ENCODE peak calls at places on chromosomes 13 and 19, in ten cellular contexts. C, V, H, J, E, K, U, W, A and Q are unnamed samples.

GRCh38 chr19:35074426-35075201 is 33.1 kb downstream of the HPN start:
- DNase-seq in C (no peak), V (no peak), H (no peak), J (no peak), E (no peak), K (no peak), U (no peak), W (no peak), A (no peak), Q (no peak)

GRCh38 chr13:112887151-112887550 is 81.9 kb upstream of the MCF2L start:
- DNase-seq in C (no peak), V (no peak), H (no peak), J (no peak), E (no peak), K (no peak), U (no peak), W (no peak), A (no peak), Q (no peak)

GRCh38 chr19:58562126-58563033 is 4.0 kb upstream of the UBE2M start:
- DNase-seq in C (peak; percentile 58), V (peak; percentile 64), H (no peak), J (no peak), E (peak; percentile 41), K (peak; percentile 44), U (peak; percentile 68), W (no peak), A (peak; percentile 39), Q (no peak)

GRCh38 chr13:99377641-99378040 is 70.4 kb upstream of the GPR183 start:
- DNase-seq in C (no peak), V (no peak), H (no peak), J (no peak), E (no peak), K (no peak), U (no peak), W (no peak), A (no peak), Q (no peak)

GRCh38 chr13:94480672-94481145 is 1.2 kb upstream of the DCT start:
- DNase-seq in C (no peak), V (no peak), H (peak; percentile 19), J (no peak), E (peak; percentile 86), K (peak; percentile 12), U (peak; percentile 1), W (no peak), A (peak; percentile 20), Q (no peak)

GRCh38 chr19:48685583-48685982 is 10.2 kb upstream of the FUT2 start:
- DNase-seq in C (no peak), V (no peak), H (no peak), J (no peak), E (no peak), K (no peak), U (peak; percentile 41), W (no peak), A (no peak), Q (no peak)

GRCh38 chr13:35724480-35724879 is 248.0 kb upstream of the MAB21L1 start:
- DNase-seq in C (no peak), V (no peak), H (no peak), J (no peak), E (peak; percentile 49), K (no peak), U (no peak), W (no peak), A (no peak), Q (no peak)

GRCh38 chr19:40674291-40674690 is 16.2 kb downstream of the NUMBL start:
- DNase-seq in C (no peak), V (no peak), H (no peak), J (no peak), E (no peak), K (no peak), U (no peak), W (no peak), A (no peak), Q (no peak)

DNA sequence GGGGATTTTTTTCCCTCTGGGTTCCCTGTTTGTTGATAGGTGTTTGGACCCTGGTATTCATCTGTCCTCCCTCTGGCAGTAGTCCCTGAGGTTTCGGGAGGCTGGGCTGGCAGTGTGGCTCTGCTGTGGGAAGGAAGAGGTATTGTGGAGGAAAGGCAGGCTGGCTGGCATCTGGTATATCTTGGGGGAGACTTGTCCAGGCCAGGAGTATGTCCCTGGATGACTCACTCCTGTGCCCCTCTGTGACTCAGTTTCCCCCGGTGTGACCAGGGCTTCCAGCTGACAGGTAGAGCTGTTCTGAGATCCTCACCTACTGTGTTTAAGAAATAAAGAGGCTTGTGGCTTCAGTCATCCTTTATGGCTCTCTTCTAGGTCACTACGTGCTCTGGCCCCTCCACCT is 14.2 kb upstream of the ZNF492 start:
- DNase-seq in C (no peak), V (no peak), H (no peak), J (no peak), E (no peak), K (no peak), U (no peak), W (no peak), A (no peak), Q (no peak)
- TF ChIP-seq CTCF in C (no peak), V (no peak), H (no peak), J (no peak), E (no peak), K (no peak), U (no peak), W (no peak), A (no peak), Q (no peak)

DNA sequence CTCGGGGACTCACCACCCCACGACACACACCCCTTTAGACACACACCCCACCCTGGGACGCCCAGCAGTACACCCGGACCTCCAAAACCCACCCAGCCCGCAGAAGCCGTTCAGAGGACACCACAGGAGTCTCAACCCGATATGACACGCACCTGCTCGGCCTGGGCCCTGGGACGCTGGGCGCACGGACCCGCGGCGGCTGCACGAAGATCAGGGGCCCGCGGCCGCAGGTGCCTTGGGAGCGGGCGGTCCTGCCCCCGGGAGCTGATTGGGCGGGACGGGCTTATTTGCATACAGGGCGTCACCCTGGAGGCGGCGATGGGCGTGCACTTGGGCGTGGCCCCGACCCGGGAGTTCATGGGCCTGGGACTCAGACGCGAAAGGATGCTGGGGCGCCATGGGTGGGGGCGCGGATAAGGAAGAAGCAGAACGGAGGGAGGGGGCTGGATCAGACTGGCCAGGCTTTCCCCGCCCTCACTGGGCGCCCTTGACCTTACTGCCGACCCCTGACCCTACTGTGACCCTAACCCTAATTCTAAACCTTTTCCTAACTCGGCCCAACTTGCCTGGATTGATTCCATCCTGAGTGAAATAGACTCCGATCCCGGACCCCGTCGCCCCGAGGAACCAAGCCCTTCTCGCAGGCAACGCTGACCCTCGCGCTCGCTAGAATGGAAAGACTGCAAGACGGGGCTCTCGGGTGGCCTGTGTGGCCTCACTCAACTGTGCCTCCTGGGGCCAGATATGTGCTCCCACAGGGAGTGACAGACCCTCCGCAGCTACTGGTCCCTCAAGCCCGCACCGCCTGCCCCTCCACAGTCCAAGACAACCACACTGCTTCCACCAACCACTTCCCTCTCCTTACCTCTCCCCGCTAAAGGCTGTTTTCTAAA is at the start of gene MEF2B:
- DNase-seq in C (peak; percentile 74), V (peak; percentile 91), H (peak; percentile 34), J (peak; percentile 87), E (peak; percentile 41), K (peak; percentile 41), U (peak; percentile 79), W (peak; percentile 98), A (peak; percentile 30), Q (no peak)
- H3K4me3 ChIP-seq in C (no peak within 1 kb of the TSS), V (no peak within 1 kb of the TSS), H (peak within 1 kb of the TSS; percentile 30), J (peak within 1 kb of the TSS; percentile 20), E (no peak within 1 kb of the TSS), K (no peak within 1 kb of the TSS), U (no peak within 1 kb of the TSS), W (peak within 1 kb of the TSS; percentile 34), A (no peak within 1 kb of the TSS), Q (peak within 1 kb of the TSS; percentile 23)

GRCh38 chr19:38559428-38560401 is 58.0 kb downstream of the MAP4K1 start:
- DNase-seq in C (no peak), V (peak; percentile 62), H (no peak), J (no peak), E (peak; percentile 2), K (no peak), U (peak; percentile 97), W (no peak), A (no peak), Q (no peak)

GRCh38 chr19:38557205-38557799 is 60.5 kb downstream of the MAP4K1 start:
- DNase-seq in C (no peak), V (peak; percentile 79), H (no peak), J (peak; percentile 63), E (no peak), K (no peak), U (no peak), W (peak; percentile 74), A (no peak), Q (no peak)

GRCh38 chr19:38555200-38555599 is 62.6 kb downstream of the MAP4K1 start:
- DNase-seq in C (no peak), V (no peak), H (no peak), J (no peak), E (no peak), K (no peak), U (no peak), W (no peak), A (no peak), Q (no peak)

GRCh38 chr19:38554676-38555141 is 63.0 kb downstream of the MAP4K1 start:
- DNase-seq in C (no peak), V (no peak), H (no peak), J (no peak), E (no peak), K (no peak), U (no peak), W (no peak), A (no peak), Q (no peak)

DNA sequence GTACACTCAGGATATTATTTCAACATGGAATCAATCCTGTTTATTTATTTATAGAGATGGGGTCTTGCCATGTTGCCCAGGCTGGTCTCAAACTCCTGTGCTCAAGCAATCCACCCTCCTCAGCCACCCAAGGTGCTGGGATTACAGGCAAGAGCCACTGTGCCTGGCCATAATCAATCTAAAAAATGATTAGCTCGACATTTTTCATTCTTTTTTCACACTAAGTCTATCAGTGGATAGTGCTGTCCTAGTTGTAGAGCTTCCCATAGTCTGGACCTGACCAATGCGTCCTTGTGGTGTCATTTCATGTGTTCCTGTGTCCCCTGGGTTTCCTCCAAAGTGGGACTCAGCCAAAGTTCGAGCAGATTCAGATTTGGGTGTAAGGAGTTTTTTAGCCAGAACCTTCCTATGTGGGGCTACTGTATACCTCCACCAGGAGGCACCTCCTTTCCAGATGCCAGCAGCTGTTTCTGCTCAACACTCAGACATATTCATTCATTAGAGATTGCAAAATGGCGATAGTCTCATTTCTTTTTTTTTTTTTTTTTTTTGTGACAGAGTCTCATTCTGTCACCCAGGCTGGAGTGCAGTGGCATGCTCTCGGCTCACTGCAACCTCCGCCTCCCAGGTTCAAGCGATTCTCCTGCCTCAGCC is 61.1 kb downstream of the MAP4K1 start:
- DNase-seq in C (no peak), V (no peak), H (no peak), J (no peak), E (peak; percentile 2), K (no peak), U (peak; percentile 55), W (peak; percentile 36), A (no peak), Q (no peak)
- TF ChIP-seq CTCF in C (no peak), V (no peak), H (no peak), J (no peak), E (no peak), K (peak; percentile 6), U (peak; percentile 69), W (peak; percentile 50), A (peak; percentile 18), Q (no peak)

DNA sequence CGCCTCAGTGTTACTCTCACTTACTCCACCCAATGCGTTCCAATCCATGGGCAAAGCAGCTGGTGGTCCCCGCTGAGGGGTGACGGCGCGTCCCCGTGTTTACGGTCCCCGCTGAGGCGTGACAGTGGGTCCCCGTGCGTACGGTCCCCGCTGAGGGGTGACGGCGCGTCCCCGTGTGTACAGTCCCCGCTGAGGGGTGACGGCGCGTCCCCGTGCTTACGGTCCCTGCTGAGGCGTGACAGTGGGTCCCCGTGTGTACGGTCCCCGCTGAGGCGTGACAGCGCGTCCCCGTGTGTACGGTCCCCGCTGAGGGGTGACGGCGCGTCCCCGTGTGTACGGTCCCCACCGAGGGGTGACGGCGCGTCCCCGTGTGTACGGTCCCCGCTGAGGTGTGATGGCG is 19.5 kb downstream of the CFAP97D2 start:
- DNase-seq in C (no peak), V (no peak), H (no peak), J (no peak), E (no peak), K (no peak), U (no peak), W (no peak), A (no peak), Q (no peak)
- H3K4me3 ChIP-seq in C (no peak overlapping the region), V (no peak overlapping the region), H (no peak overlapping the region), J (no peak overlapping the region), E (no peak overlapping the region), K (no peak overlapping the region), U (no peak overlapping the region), W (no peak overlapping the region), A (no peak overlapping the region), Q (no peak overlapping the region)